ENCODE peak calls at places on chromosome 4, in six cellular contexts. One of them, this sample, is unnamed.
A peak's percentile ranks its signal among the peaks of the same experiment; 100 is the strongest.

GRCh38 chr4:158051401-158052235 is 121.2 kb downstream of the GASK1B start:
- DNase-seq in fibroblast of lung: peak; percentile 94
- DNase-seq in lung: no peak
- DNase-seq in GM06990: no peak
- DNase-seq in PC-3: no peak
- DNase-seq in AG09319: peak; percentile 74
- DNase-seq in this sample: peak; percentile 90

GRCh38 chr4:156968479-156968984 is 3.1 kb downstream of the PDGFC start:
- DNase-seq in PC-3: peak; percentile 81
- DNase-seq in lung: peak; percentile 71
- DNase-seq in AG09319: no peak
- DNase-seq in GM06990: no peak
- DNase-seq in fibroblast of lung: peak; percentile 89
- DNase-seq in this sample: peak; percentile 90

GRCh38 chr4:110840221-110840654 is 217.4 kb upstream of the PITX2 start:
- DNase-seq in fibroblast of lung: peak; percentile 85
- DNase-seq in AG09319: no peak
- DNase-seq in PC-3: peak; percentile 6
- DNase-seq in GM06990: no peak
- DNase-seq in lung: no peak
- DNase-seq in this sample: peak; percentile 40

GRCh38 chr4:43331226-43332078 is 438.9 kb downstream of the GRXCR1 start:
- DNase-seq in AG09319: no peak
- DNase-seq in PC-3: peak; percentile 89
- DNase-seq in fibroblast of lung: peak; percentile 68
- DNase-seq in GM06990: no peak
- DNase-seq in lung: no peak
- DNase-seq in this sample: peak; percentile 72

GRCh38 chr4:12545845-12546244 is 938.3 kb downstream of the RAB28 start:
- DNase-seq in fibroblast of lung: no peak
- DNase-seq in PC-3: no peak
- DNase-seq in lung: no peak
- DNase-seq in AG09319: no peak
- DNase-seq in GM06990: no peak
- DNase-seq in this sample: no peak

GRCh38 chr4:183658362-183659028 is 490 bp downstream of the RWDD4 start:
- DNase-seq in AG09319: no peak
- DNase-seq in fibroblast of lung: no peak
- DNase-seq in GM06990: peak; percentile 53
- DNase-seq in lung: no peak
- DNase-seq in PC-3: peak; percentile 4
- DNase-seq in this sample: peak; percentile 17

GRCh38 chr4:34108456-34108855 is 2135.9 kb downstream of the ARAP2 start:
- DNase-seq in AG09319: no peak
- DNase-seq in lung: no peak
- DNase-seq in GM06990: no peak
- DNase-seq in fibroblast of lung: peak; percentile 23
- DNase-seq in PC-3: no peak
- DNase-seq in this sample: peak; percentile 78

GRCh38 chr4:185640809-185641675 is 105.7 kb upstream of the PDLIM3 start:
- DNase-seq in fibroblast of lung: peak; percentile 88
- DNase-seq in lung: no peak
- DNase-seq in GM06990: no peak
- DNase-seq in PC-3: peak; percentile 74
- DNase-seq in AG09319: peak; percentile 66
- DNase-seq in this sample: peak; percentile 86

GRCh38 chr4:86452323-86452995 is 92.6 kb upstream of the MAPK10 start:
- DNase-seq in PC-3: no peak
- DNase-seq in GM06990: no peak
- DNase-seq in lung: no peak
- DNase-seq in AG09319: no peak
- DNase-seq in fibroblast of lung: peak; percentile 73
- DNase-seq in this sample: peak; percentile 43

GRCh38 chr4:7971159-7971631 is 31.5 kb upstream of the AFAP1 start:
- DNase-seq in fibroblast of lung: no peak
- DNase-seq in PC-3: no peak
- DNase-seq in GM06990: no peak
- DNase-seq in AG09319: no peak
- DNase-seq in lung: no peak
- DNase-seq in this sample: no peak

GRCh38 chr4:41141910-41142309 is 72.4 kb downstream of the APBB2 start:
- DNase-seq in GM06990: no peak
- DNase-seq in fibroblast of lung: peak; percentile 97
- DNase-seq in AG09319: no peak
- DNase-seq in PC-3: peak; percentile 29
- DNase-seq in lung: no peak
- DNase-seq in this sample: peak; percentile 97

GRCh38 chr4:182896421-182896820 is 20.8 kb downstream of the DCTD start:
- DNase-seq in fibroblast of lung: no peak
- DNase-seq in AG09319: no peak
- DNase-seq in PC-3: no peak
- DNase-seq in GM06990: no peak
- DNase-seq in lung: no peak
- DNase-seq in this sample: no peak

GRCh38 chr4:95466791-95467190 is 82.0 kb downstream of the UNC5C start:
- DNase-seq in fibroblast of lung: no peak
- DNase-seq in GM06990: no peak
- DNase-seq in AG09319: no peak
- DNase-seq in lung: no peak
- DNase-seq in PC-3: peak; percentile 30
- DNase-seq in this sample: no peak

GRCh38 chr4:42608551-42608950 is 48.4 kb downstream of the ATP8A1 start:
- DNase-seq in PC-3: peak; percentile 26
- DNase-seq in fibroblast of lung: no peak
- DNase-seq in GM06990: no peak
- DNase-seq in lung: no peak
- DNase-seq in AG09319: no peak
- DNase-seq in this sample: peak; percentile 1

GRCh38 chr4:108219998-108220397 is 51.3 kb upstream of the LEF1 start:
- DNase-seq in AG09319: no peak
- DNase-seq in GM06990: no peak
- DNase-seq in fibroblast of lung: no peak
- DNase-seq in lung: no peak
- DNase-seq in PC-3: no peak
- DNase-seq in this sample: no peak

GRCh38 chr4:100240008-100240407 is 49.7 kb upstream of the DDIT4L start:
- DNase-seq in lung: no peak
- DNase-seq in fibroblast of lung: no peak
- DNase-seq in AG09319: no peak
- DNase-seq in PC-3: no peak
- DNase-seq in GM06990: no peak
- DNase-seq in this sample: no peak

GRCh38 chr4:92263575-92263974 is 40.2 kb upstream of the GRID2 start:
- DNase-seq in fibroblast of lung: no peak
- DNase-seq in AG09319: no peak
- DNase-seq in GM06990: no peak
- DNase-seq in lung: no peak
- DNase-seq in PC-3: no peak
- DNase-seq in this sample: no peak
- TF ChIP-seq CTCF in fibroblast of lung: no peak
- TF ChIP-seq CTCF in AG09319: no peak
- TF ChIP-seq CTCF in GM06990: no peak
- TF ChIP-seq CTCF in lung: no peak
- TF ChIP-seq CTCF in PC-3: no peak
- TF ChIP-seq CTCF in this sample: no peak

GRCh38 chr4:115670930-115671329 is 557.5 kb upstream of the NDST4 start:
- DNase-seq in AG09319: no peak
- DNase-seq in PC-3: no peak
- DNase-seq in GM06990: no peak
- DNase-seq in fibroblast of lung: no peak
- DNase-seq in lung: no peak
- DNase-seq in this sample: no peak
- TF ChIP-seq CTCF in AG09319: no peak
- TF ChIP-seq CTCF in PC-3: no peak
- TF ChIP-seq CTCF in GM06990: no peak
- TF ChIP-seq CTCF in fibroblast of lung: no peak
- TF ChIP-seq CTCF in lung: no peak
- TF ChIP-seq CTCF in this sample: no peak

DNA sequence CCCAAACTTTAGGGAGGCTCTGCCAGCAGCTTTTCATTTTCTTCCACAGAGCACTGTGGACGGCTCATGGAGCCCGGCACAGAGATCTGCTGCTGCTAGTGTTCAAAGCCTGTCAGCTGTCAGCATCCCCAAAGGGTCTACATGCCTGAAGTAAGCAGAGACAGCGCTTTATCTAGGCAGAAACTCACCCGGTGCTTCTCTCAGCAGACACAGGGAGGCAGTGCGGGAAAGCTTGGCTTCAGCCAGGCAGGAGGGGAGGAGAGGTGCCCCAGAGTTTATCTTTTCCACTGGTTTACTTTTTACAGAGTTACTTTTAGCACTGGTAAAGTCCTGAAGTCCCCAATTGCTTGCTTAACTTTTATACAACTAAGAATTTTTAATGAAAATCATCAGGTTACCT is 339.3 kb downstream of the NKX6-1 start:
- DNase-seq in fibroblast of lung: no peak
- DNase-seq in lung: no peak
- DNase-seq in PC-3: peak; percentile 45
- DNase-seq in GM06990: no peak
- DNase-seq in AG09319: no peak
- DNase-seq in this sample: no peak
- TF ChIP-seq CTCF in fibroblast of lung: no peak
- TF ChIP-seq CTCF in lung: no peak
- TF ChIP-seq CTCF in PC-3: peak; percentile 53
- TF ChIP-seq CTCF in GM06990: peak; percentile 14
- TF ChIP-seq CTCF in AG09319: no peak
- TF ChIP-seq CTCF in this sample: peak; percentile 35

DNA sequence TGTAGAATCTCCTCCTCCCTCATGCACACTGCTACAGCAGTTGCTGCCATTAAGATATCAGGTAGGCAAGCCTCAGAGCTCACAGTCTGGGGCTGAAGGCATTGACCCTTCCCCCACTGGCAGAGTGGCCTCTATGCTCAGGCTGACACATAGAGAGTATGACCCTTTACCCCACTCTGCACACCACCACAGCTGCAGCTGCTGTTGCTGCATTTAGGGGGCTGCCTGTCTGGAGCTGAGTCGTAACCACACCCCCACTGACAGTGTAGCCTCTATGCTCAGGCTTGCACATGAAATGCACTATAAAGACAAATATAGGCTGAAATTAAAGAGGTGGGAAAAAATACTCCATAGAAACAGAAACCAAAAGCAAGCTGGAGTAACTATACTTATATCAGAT is 289.3 kb upstream of the PABPC4L start:
- DNase-seq in fibroblast of lung: no peak
- DNase-seq in GM06990: no peak
- DNase-seq in lung: no peak
- DNase-seq in AG09319: no peak
- DNase-seq in PC-3: no peak
- DNase-seq in this sample: no peak
- TF ChIP-seq CTCF in fibroblast of lung: no peak
- TF ChIP-seq CTCF in GM06990: no peak
- TF ChIP-seq CTCF in lung: no peak
- TF ChIP-seq CTCF in AG09319: no peak
- TF ChIP-seq CTCF in PC-3: no peak
- TF ChIP-seq CTCF in this sample: no peak

GRCh38 chr4:36337665-36338064 is 56.2 kb downstream of the DTHD1 start:
- DNase-seq in PC-3: no peak
- DNase-seq in GM06990: no peak
- DNase-seq in fibroblast of lung: no peak
- DNase-seq in AG09319: no peak
- DNase-seq in lung: no peak
- DNase-seq in this sample: no peak

GRCh38 chr4:36333303-36333877 is 52.0 kb downstream of the DTHD1 start:
- DNase-seq in PC-3: no peak
- DNase-seq in lung: no peak
- DNase-seq in AG09319: no peak
- DNase-seq in GM06990: no peak
- DNase-seq in fibroblast of lung: no peak
- DNase-seq in this sample: no peak

GRCh38 chr4:36341936-36342335 is 60.5 kb downstream of the DTHD1 start:
- DNase-seq in fibroblast of lung: no peak
- DNase-seq in GM06990: no peak
- DNase-seq in AG09319: no peak
- DNase-seq in lung: no peak
- DNase-seq in PC-3: no peak
- DNase-seq in this sample: no peak

GRCh38 chr4:36343501-36343900 is 62.1 kb downstream of the DTHD1 start:
- DNase-seq in PC-3: no peak
- DNase-seq in AG09319: no peak
- DNase-seq in GM06990: no peak
- DNase-seq in fibroblast of lung: no peak
- DNase-seq in lung: no peak
- DNase-seq in this sample: no peak

DNA sequence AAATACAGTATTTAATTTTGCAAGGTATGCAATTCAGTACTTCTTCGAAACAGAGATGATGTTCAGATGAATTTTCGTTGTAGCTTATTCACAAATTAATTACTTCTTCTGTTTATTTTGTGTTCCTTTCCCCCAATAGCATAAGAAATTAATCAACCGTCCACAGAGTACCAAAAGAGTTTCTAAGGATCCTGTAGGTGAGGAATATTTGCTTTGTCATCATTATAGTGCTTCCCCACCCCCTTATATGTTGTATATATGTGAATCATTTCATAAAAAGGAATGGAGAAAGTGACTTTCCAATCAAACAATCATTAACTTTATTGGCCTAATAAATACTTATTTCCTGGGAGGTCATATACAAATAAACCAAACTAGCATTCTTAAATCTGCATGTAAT is 57.6 kb downstream of the DTHD1 start:
- DNase-seq in fibroblast of lung: no peak
- DNase-seq in PC-3: no peak
- DNase-seq in GM06990: no peak
- DNase-seq in AG09319: no peak
- DNase-seq in lung: no peak
- DNase-seq in this sample: no peak
- TF ChIP-seq CTCF in fibroblast of lung: no peak
- TF ChIP-seq CTCF in PC-3: no peak
- TF ChIP-seq CTCF in GM06990: no peak
- TF ChIP-seq CTCF in AG09319: no peak
- TF ChIP-seq CTCF in lung: no peak
- TF ChIP-seq CTCF in this sample: no peak

GRCh38 chr4:88646528-88647280 is 50.9 kb downstream of the NAP1L5 start:
- DNase-seq in lung: no peak
- DNase-seq in PC-3: peak; percentile 32
- DNase-seq in fibroblast of lung: no peak
- DNase-seq in GM06990: no peak
- DNase-seq in AG09319: no peak
- DNase-seq in this sample: no peak
- TF ChIP-seq CTCF in lung: no peak
- TF ChIP-seq CTCF in PC-3: no peak
- TF ChIP-seq CTCF in fibroblast of lung: no peak
- TF ChIP-seq CTCF in GM06990: no peak
- TF ChIP-seq CTCF in AG09319: no peak
- TF ChIP-seq CTCF in this sample: no peak

DNA sequence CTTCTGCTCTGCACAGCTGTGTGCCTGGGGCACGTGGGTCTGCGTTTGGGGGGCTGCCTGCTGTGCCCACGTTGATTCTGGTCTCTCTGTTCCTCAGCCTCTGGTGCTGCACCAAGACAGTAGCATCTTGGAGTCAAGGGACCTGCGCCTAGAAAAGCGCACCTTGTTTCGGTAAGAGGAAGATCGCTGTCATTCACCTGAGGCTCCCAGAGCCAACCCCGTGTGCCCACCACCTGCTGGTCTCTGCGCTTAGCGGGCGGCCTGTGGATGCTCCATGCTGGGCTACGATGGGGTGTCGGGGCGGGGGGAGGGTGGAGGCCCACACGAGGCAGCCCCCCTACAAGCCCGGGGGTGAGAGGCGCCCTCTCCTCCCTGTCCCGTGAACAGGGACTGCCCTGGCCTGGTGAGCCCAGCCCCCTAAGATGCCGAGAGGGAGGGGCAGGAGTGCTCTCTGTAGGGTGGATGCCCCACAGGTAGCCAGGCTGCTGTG is 18.9 kb upstream of the HGFAC start:
- DNase-seq in GM06990: no peak
- DNase-seq in AG09319: no peak
- DNase-seq in PC-3: no peak
- DNase-seq in fibroblast of lung: no peak
- DNase-seq in lung: no peak
- DNase-seq in this sample: no peak
- TF ChIP-seq CTCF in GM06990: no peak
- TF ChIP-seq CTCF in AG09319: no peak
- TF ChIP-seq CTCF in PC-3: no peak
- TF ChIP-seq CTCF in fibroblast of lung: no peak
- TF ChIP-seq CTCF in lung: no peak
- TF ChIP-seq CTCF in this sample: no peak

This sample was measured in astrocyte of the spinal cord.